ENCODE peak calls at places on chromosome 21, in seven cellular contexts. One of them, this sample, is unnamed.
A peak's percentile ranks its signal among the peaks of the same experiment; 100 is the strongest.

GRCh38 chr21:25515484-25516405 is 91.5 kb downstream of the MRPL39 start:
- DNase-seq in OCI-LY7: no peak
- DNase-seq in GM23338: peak; percentile 21
- DNase-seq in PC-3: peak; percentile 11
- DNase-seq in neural progenitor cell: no peak
- DNase-seq in GM23248: no peak
- DNase-seq in MM.1S: no peak
- DNase-seq in this sample: no peak

GRCh38 chr21:16644690-16645089 is 868.2 kb upstream of the CXADR start:
- DNase-seq in OCI-LY7: no peak
- DNase-seq in GM23338: no peak
- DNase-seq in PC-3: no peak
- DNase-seq in neural progenitor cell: no peak
- DNase-seq in GM23248: peak; percentile 72
- DNase-seq in MM.1S: no peak
- DNase-seq in this sample: no peak

GRCh38 chr21:36891692-36892091 is 74.8 kb downstream of the HLCS start:
- DNase-seq in OCI-LY7: no peak
- DNase-seq in GM23338: no peak
- DNase-seq in PC-3: no peak
- DNase-seq in neural progenitor cell: no peak
- DNase-seq in GM23248: no peak
- DNase-seq in MM.1S: no peak
- DNase-seq in this sample: no peak

GRCh38 chr21:25903599-25903998 is 168.8 kb downstream of the GABPA start:
- DNase-seq in OCI-LY7: peak; percentile 35
- DNase-seq in GM23338: no peak
- DNase-seq in PC-3: no peak
- DNase-seq in neural progenitor cell: no peak
- DNase-seq in GM23248: no peak
- DNase-seq in MM.1S: no peak
- DNase-seq in this sample: no peak

GRCh38 chr21:15401331-15401730 is 328.5 kb upstream of the USP25 start:
- DNase-seq in OCI-LY7: no peak
- DNase-seq in GM23338: no peak
- DNase-seq in PC-3: no peak
- DNase-seq in neural progenitor cell: no peak
- DNase-seq in GM23248: no peak
- DNase-seq in MM.1S: no peak
- DNase-seq in this sample: no peak

GRCh38 chr21:44751186-44751798 is 39.9 kb upstream of the TSPEAR start:
- DNase-seq in OCI-LY7: no peak
- DNase-seq in GM23338: no peak
- DNase-seq in PC-3: no peak
- DNase-seq in neural progenitor cell: no peak
- DNase-seq in GM23248: no peak
- DNase-seq in MM.1S: no peak
- DNase-seq in this sample: no peak

GRCh38 chr21:39527664-39528381 is 76.1 kb downstream of the SH3BGR start:
- DNase-seq in OCI-LY7: no peak
- DNase-seq in GM23338: no peak
- DNase-seq in PC-3: no peak
- DNase-seq in neural progenitor cell: peak; percentile 55
- DNase-seq in GM23248: peak; percentile 3
- DNase-seq in MM.1S: no peak
- DNase-seq in this sample: peak; percentile 20

GRCh38 chr21:28333455-28334108 is 659.1 kb downstream of the LTN1 start:
- DNase-seq in OCI-LY7: no peak
- DNase-seq in GM23338: no peak
- DNase-seq in PC-3: no peak
- DNase-seq in neural progenitor cell: no peak
- DNase-seq in GM23248: peak; percentile 69
- DNase-seq in MM.1S: no peak
- DNase-seq in this sample: no peak

GRCh38 chr21:25999935-26000582 is 170.5 kb downstream of the APP start:
- DNase-seq in OCI-LY7: no peak
- DNase-seq in GM23338: peak; percentile 44
- DNase-seq in PC-3: no peak
- DNase-seq in neural progenitor cell: peak; percentile 55
- DNase-seq in GM23248: no peak
- DNase-seq in MM.1S: no peak
- DNase-seq in this sample: no peak

GRCh38 chr21:16180613-16181012 is 450.8 kb downstream of the USP25 start:
- DNase-seq in OCI-LY7: no peak
- DNase-seq in GM23338: peak; percentile 57
- DNase-seq in PC-3: no peak
- DNase-seq in neural progenitor cell: no peak
- DNase-seq in GM23248: no peak
- DNase-seq in MM.1S: no peak
- DNase-seq in this sample: no peak

GRCh38 chr21:36743008-36743407 is 44.1 kb downstream of the SIM2 start:
- DNase-seq in OCI-LY7: no peak
- DNase-seq in GM23338: no peak
- DNase-seq in PC-3: no peak
- DNase-seq in neural progenitor cell: no peak
- DNase-seq in GM23248: no peak
- DNase-seq in MM.1S: no peak
- DNase-seq in this sample: no peak

GRCh38 chr21:27645285-27645684 is 678.4 kb upstream of the ADAMTS5 start:
- DNase-seq in OCI-LY7: no peak
- DNase-seq in GM23338: no peak
- DNase-seq in PC-3: peak; percentile 76
- DNase-seq in neural progenitor cell: no peak
- DNase-seq in GM23248: peak; percentile 77
- DNase-seq in MM.1S: no peak
- DNase-seq in this sample: no peak

GRCh38 chr21:43921979-43922945 is 57.2 kb downstream of the AGPAT3 start:
- DNase-seq in OCI-LY7: no peak
- DNase-seq in GM23338: no peak
- DNase-seq in PC-3: no peak
- DNase-seq in neural progenitor cell: no peak
- DNase-seq in GM23248: no peak
- DNase-seq in MM.1S: no peak
- DNase-seq in this sample: no peak

GRCh38 chr21:38272215-38272614 is 15.4 kb downstream of the KCNJ15 start:
- DNase-seq in OCI-LY7: no peak
- DNase-seq in GM23338: peak; percentile 6
- DNase-seq in PC-3: peak; percentile 31
- DNase-seq in neural progenitor cell: no peak
- DNase-seq in GM23248: no peak
- DNase-seq in MM.1S: peak; percentile 91
- DNase-seq in this sample: no peak

GRCh38 chr21:33645730-33646129 is 3.4 kb downstream of the ITSN1 start:
- DNase-seq in OCI-LY7: no peak
- DNase-seq in GM23338: no peak
- DNase-seq in PC-3: peak; percentile 32
- DNase-seq in neural progenitor cell: no peak
- DNase-seq in GM23248: no peak
- DNase-seq in MM.1S: no peak
- DNase-seq in this sample: no peak

GRCh38 chr21:33643658-33644311 is 1.5 kb downstream of the ITSN1 start:
- DNase-seq in OCI-LY7: no peak
- DNase-seq in GM23338: peak; percentile 27
- DNase-seq in PC-3: peak; percentile 22
- DNase-seq in neural progenitor cell: peak; percentile 68
- DNase-seq in GM23248: peak; percentile 44
- DNase-seq in MM.1S: no peak
- DNase-seq in this sample: peak; percentile 26

GRCh38 chr21:33642027-33642895 is at the start of gene ITSN1:
- DNase-seq in OCI-LY7: peak; percentile 98
- DNase-seq in GM23338: peak; percentile 100
- DNase-seq in PC-3: peak; percentile 99
- DNase-seq in neural progenitor cell: peak; percentile 100
- DNase-seq in GM23248: peak; percentile 99
- DNase-seq in MM.1S: peak; percentile 100
- DNase-seq in this sample: peak; percentile 100

GRCh38 chr21:33642896-33643657 is 776 bp downstream of the ITSN1 start:
- DNase-seq in OCI-LY7: peak; percentile 19
- DNase-seq in GM23338: peak; percentile 64
- DNase-seq in PC-3: peak; percentile 38
- DNase-seq in neural progenitor cell: peak; percentile 60
- DNase-seq in GM23248: peak; percentile 57
- DNase-seq in MM.1S: peak; percentile 58
- DNase-seq in this sample: peak; percentile 63

DNA sequence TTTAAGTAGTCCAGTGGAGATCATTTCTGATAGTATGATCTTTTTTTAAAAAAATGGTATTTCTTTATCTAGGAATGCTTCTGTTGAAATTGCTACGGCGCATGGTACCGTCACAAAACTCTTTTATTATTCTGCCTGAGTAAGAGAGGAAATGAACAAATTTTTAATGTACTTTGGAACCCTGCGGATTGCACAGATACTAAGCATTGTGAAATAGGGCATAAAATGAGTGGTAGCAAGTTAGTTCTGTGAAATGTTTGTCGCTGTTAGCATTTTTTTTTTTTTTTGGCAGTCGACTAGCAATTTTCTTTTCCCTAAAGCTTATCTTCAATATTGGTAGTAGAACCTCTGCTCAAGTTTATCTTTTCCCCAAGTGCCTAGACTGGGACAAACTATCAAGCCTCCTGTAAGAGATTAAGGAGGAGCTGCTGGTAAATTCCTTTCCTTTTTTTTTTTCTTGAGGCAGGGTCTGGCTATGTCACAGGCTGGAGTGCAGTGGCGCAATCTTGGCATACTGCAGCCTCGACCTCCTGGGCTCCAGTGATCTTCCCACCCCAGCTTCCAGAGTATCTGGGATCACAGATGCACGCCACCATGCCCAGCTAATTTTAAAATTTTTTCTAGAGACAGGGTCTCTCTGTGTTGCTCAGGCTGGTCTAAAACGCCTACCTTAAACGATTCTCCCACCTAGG is 2.2 kb downstream of the ITSN1 start:
- DNase-seq in OCI-LY7: no peak
- DNase-seq in GM23338: peak; percentile 22
- DNase-seq in PC-3: peak; percentile 54
- DNase-seq in neural progenitor cell: peak; percentile 30
- DNase-seq in GM23248: peak; percentile 89
- DNase-seq in MM.1S: no peak
- DNase-seq in this sample: peak; percentile 57
- TF ChIP-seq EZH2phosphoT487 in OCI-LY7: no peak
- TF ChIP-seq EZH2phosphoT487 in GM23338: no peak
- TF ChIP-seq EZH2phosphoT487 in PC-3: no peak
- TF ChIP-seq EZH2phosphoT487 in neural progenitor cell: no peak
- TF ChIP-seq EZH2phosphoT487 in GM23248: no peak
- TF ChIP-seq EZH2phosphoT487 in MM.1S: no peak
- TF ChIP-seq EZH2phosphoT487 in this sample: no peak

GRCh38 chr21:35050348-35051286 is 1.5 kb upstream of the RUNX1 start:
- DNase-seq in OCI-LY7: peak; percentile 67
- DNase-seq in GM23338: no peak
- DNase-seq in PC-3: peak; percentile 24
- DNase-seq in neural progenitor cell: no peak
- DNase-seq in GM23248: peak; percentile 24
- DNase-seq in MM.1S: peak; percentile 68
- DNase-seq in this sample: no peak
- TF ChIP-seq EZH2phosphoT487 in OCI-LY7: no peak
- TF ChIP-seq EZH2phosphoT487 in GM23338: no peak
- TF ChIP-seq EZH2phosphoT487 in PC-3: no peak
- TF ChIP-seq EZH2phosphoT487 in neural progenitor cell: no peak
- TF ChIP-seq EZH2phosphoT487 in GM23248: no peak
- TF ChIP-seq EZH2phosphoT487 in MM.1S: peak; percentile 64
- TF ChIP-seq EZH2phosphoT487 in this sample: no peak

GRCh38 chr21:31349208-31349607 is 5.1 kb upstream of the TIAM1 start:
- DNase-seq in OCI-LY7: no peak
- DNase-seq in GM23338: no peak
- DNase-seq in PC-3: no peak
- DNase-seq in neural progenitor cell: no peak
- DNase-seq in GM23248: no peak
- DNase-seq in MM.1S: no peak
- DNase-seq in this sample: no peak
- TF ChIP-seq EZH2phosphoT487 in OCI-LY7: no peak
- TF ChIP-seq EZH2phosphoT487 in GM23338: no peak
- TF ChIP-seq EZH2phosphoT487 in PC-3: no peak
- TF ChIP-seq EZH2phosphoT487 in neural progenitor cell: no peak
- TF ChIP-seq EZH2phosphoT487 in GM23248: no peak
- TF ChIP-seq EZH2phosphoT487 in MM.1S: no peak
- TF ChIP-seq EZH2phosphoT487 in this sample: no peak

GRCh38 chr21:41847066-41847804 is 31.9 kb downstream of the PRDM15 start:
- DNase-seq in OCI-LY7: no peak
- DNase-seq in GM23338: peak; percentile 60
- DNase-seq in PC-3: no peak
- DNase-seq in neural progenitor cell: peak; percentile 41
- DNase-seq in GM23248: peak; percentile 32
- DNase-seq in MM.1S: no peak
- DNase-seq in this sample: no peak
- TF ChIP-seq EZH2phosphoT487 in OCI-LY7: no peak
- TF ChIP-seq EZH2phosphoT487 in GM23338: no peak
- TF ChIP-seq EZH2phosphoT487 in PC-3: no peak
- TF ChIP-seq EZH2phosphoT487 in neural progenitor cell: no peak
- TF ChIP-seq EZH2phosphoT487 in GM23248: no peak
- TF ChIP-seq EZH2phosphoT487 in MM.1S: no peak
- TF ChIP-seq EZH2phosphoT487 in this sample: no peak

GRCh38 chr21:20998886-20999285 is 677 bp downstream of the NCAM2 start:
- DNase-seq in OCI-LY7: no peak
- DNase-seq in GM23338: no peak
- DNase-seq in PC-3: no peak
- DNase-seq in neural progenitor cell: no peak
- DNase-seq in GM23248: peak; percentile 1
- DNase-seq in MM.1S: no peak
- DNase-seq in this sample: no peak
- TF ChIP-seq EZH2phosphoT487 in OCI-LY7: no peak
- TF ChIP-seq EZH2phosphoT487 in GM23338: no peak
- TF ChIP-seq EZH2phosphoT487 in PC-3: no peak
- TF ChIP-seq EZH2phosphoT487 in neural progenitor cell: no peak
- TF ChIP-seq EZH2phosphoT487 in GM23248: no peak
- TF ChIP-seq EZH2phosphoT487 in MM.1S: no peak
- TF ChIP-seq EZH2phosphoT487 in this sample: no peak

DNA sequence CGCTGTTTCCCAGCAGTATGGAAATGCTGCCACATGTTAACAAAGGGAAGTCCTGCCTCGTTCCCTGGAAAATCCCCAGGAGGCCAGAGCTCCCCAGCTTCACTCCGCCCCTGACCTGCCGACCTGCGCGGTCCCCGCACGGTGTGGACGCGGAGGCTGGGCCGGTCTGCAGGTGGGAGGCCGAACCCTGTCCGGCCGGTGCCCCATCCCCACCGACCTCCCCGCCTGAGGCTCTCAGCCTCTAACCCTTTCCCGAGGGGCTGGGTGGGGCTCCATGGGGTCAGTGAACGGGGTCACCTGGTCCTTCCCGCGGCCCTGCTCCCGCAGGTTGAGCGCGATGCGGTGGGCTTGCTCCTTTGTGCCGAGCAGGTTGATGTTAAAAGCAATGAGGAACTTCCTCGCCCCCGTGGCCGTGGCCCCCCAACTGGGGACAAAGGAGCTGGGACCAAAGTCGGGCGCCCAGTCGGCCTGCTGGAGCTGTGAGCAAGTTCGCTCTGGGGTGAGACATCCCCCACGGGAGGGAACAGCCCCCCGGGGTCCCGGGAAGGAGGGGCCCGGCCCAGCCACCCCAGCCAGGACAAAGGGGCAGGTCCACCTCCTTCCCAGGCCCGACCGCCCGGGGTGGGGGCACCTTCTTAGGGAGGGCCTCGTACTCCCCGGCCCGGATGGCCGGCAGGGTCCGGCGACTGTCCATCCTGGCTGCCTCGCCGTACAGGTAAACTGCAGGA is 4.0 kb downstream of the FTCD start:
- DNase-seq in OCI-LY7: no peak
- DNase-seq in GM23338: no peak
- DNase-seq in PC-3: no peak
- DNase-seq in neural progenitor cell: no peak
- DNase-seq in GM23248: no peak
- DNase-seq in MM.1S: no peak
- DNase-seq in this sample: no peak
- TF ChIP-seq EZH2phosphoT487 in OCI-LY7: no peak
- TF ChIP-seq EZH2phosphoT487 in GM23338: no peak
- TF ChIP-seq EZH2phosphoT487 in PC-3: no peak
- TF ChIP-seq EZH2phosphoT487 in neural progenitor cell: no peak
- TF ChIP-seq EZH2phosphoT487 in GM23248: no peak
- TF ChIP-seq EZH2phosphoT487 in MM.1S: no peak
- TF ChIP-seq EZH2phosphoT487 in this sample: no peak